ENCODE peak calls at places on chromosomes 11 and 22, in four cellular contexts. T is cardiac muscle cell, A is tibial nerve, K is right atrium auricular region. I is an unnamed sample. For H3K9me3, the result is how much of the 10 kb centered on the place peaks cover.

GRCh38 chr22:19761500-19762314 is 1.1 kb downstream of the TBX1 start:
- DNase-seq in T (peak), A (no peak), K (no peak), I (no peak)

GRCh38 chr11:116499396-116500001 is 273.3 kb downstream of the BUD13 start:
- DNase-seq in K (peak), A (peak), T (peak), I (no peak)

GRCh38 chr11:30258679-30259078 is 27.9 kb downstream of the FSHB start:
- DNase-seq in A (no peak), T (no peak), K (no peak), I (no peak)

GRCh38 chr22:31650391-31650790 is 11.6 kb downstream of the PISD start:
- DNase-seq in T (no peak), A (no peak), K (no peak), I (no peak)

GRCh38 chr22:43879901-43880742 is 11.7 kb downstream of the PNPLA5 start:
- DNase-seq in T (no peak), A (no peak), K (no peak), I (no peak)

GRCh38 chr22:17734197-17734596 is 40.1 kb downstream of the BID start:
- DNase-seq in T (no peak), A (no peak), K (no peak), I (no peak)

GRCh38 chr11:93017821-93018690 is 48.6 kb downstream of the MTNR1B start:
- DNase-seq in K (no peak), T (no peak), A (no peak), I (no peak)

GRCh38 chr11:19368726-19369364 is 128.1 kb upstream of the E2F8 start:
- DNase-seq in T (no peak), K (no peak), A (no peak), I (no peak)

GRCh38 chr22:25563757-25564319 is 637 bp upstream of the GRK3 start:
- DNase-seq in T (no peak), K (no peak), A (peak), I (no peak)

GRCh38 chr22:30855266-30855665 is 113.3 kb downstream of the MORC2 start:
- DNase-seq in A (no peak), K (no peak), T (no peak), I (no peak)

GRCh38 chr11:19558189-19558986 is 154.2 kb upstream of the NAV2 start:
- DNase-seq in T (no peak), A (no peak), K (no peak), I (no peak)

GRCh38 chr22:22881116-22882032 is 6.2 kb upstream of the IGLL5 start:
- DNase-seq in T (no peak), A (no peak), K (no peak), I (no peak)

GRCh38 chr11:8812438-8812837 is 98.6 kb upstream of the AKIP1 start:
- DNase-seq in T (no peak), A (peak), K (peak), I (no peak)

GRCh38 chr11:11978792-11979486 is 29.5 kb downstream of the DKK3 start:
- DNase-seq in A (no peak), T (no peak), K (peak), I (no peak)

GRCh38 chr22:37141971-37142647 is 7.6 kb downstream of the IL2RB start:
- DNase-seq in T (no peak), K (no peak), A (no peak), I (no peak)

GRCh38 chr11:128530119-128531091 is 57.0 kb downstream of the ETS1 start:
- DNase-seq in K (no peak), T (no peak), A (no peak), I (no peak)

GRCh38 chr22:40107756-40108437 is 69.8 kb upstream of the TNRC6B start:
- DNase-seq in A (no peak), T (no peak), K (no peak), I (no peak)

GRCh38 chr11:103794262-103794661 is 242.2 kb upstream of the DDI1 start:
- DNase-seq in K (no peak), T (no peak), A (no peak), I (no peak)

GRCh38 chr11:9895016-9895415 is 231.1 kb downstream of the SWAP70 start:
- DNase-seq in T (no peak), A (no peak), K (no peak), I (no peak)

GRCh38 chr11:117607449-117607848 is 189.6 kb downstream of the DSCAML1 start:
- DNase-seq in A (no peak), K (no peak), T (peak), I (no peak)

GRCh38 chr11:73257342-73258103 is 14.6 kb upstream of the P2RY6 start:
- DNase-seq in T (peak), A (peak), K (peak), I (no peak)

GRCh38 chr22:37255558-37256006 is 11.5 kb upstream of the RAC2 start:
- DNase-seq in A (no peak), T (no peak), K (no peak), I (no peak)

GRCh38 chr11:130868087-130868486 is 48.2 kb downstream of the SNX19 start:
- DNase-seq in A (no peak), T (no peak), K (no peak), I (no peak)

GRCh38 chr11:43393765-43394355 is 35.1 kb downstream of the TTC17 start:
- DNase-seq in K (no peak), A (no peak), T (peak), I (no peak)

GRCh38 chr11:1335264-1335810 is 25.9 kb upstream of the TOLLIP start:
- DNase-seq in A (no peak), K (no peak), T (no peak), I (no peak)

GRCh38 chr11:1338201-1339065 is 29.0 kb upstream of the TOLLIP start:
- DNase-seq in K (peak), T (no peak), A (no peak), I (no peak)

GRCh38 chr11:1337647-1338007 is 28.2 kb upstream of the TOLLIP start:
- DNase-seq in K (no peak), A (no peak), T (no peak), I (no peak)

GRCh38 chr11:1335811-1336761 is 26.7 kb upstream of the TOLLIP start:
- DNase-seq in K (peak), A (peak), T (peak), I (peak)

GRCh38 chr11:1336836-1337646 is 27.6 kb upstream of the TOLLIP start:
- DNase-seq in T (peak), A (peak), K (no peak), I (peak)
- H3K9me3 ChIP-seq in T (under half), A (under half), K (under half), I (under half)

GRCh38 chr11:2652857-2653643 is 46.7 kb downstream of the KCNQ1OT1 start:
- DNase-seq in K (no peak), T (no peak), A (no peak), I (no peak)
- H3K9me3 ChIP-seq in K (under half), T (under half), A (half or more), I (under half)

GRCh38 chr22:47277001-47277400 is 514.6 kb downstream of the TBC1D22A start:
- DNase-seq in K (no peak), A (no peak), T (no peak), I (no peak)

GRCh38 chr22:47281126-47282106 is 519.0 kb downstream of the TBC1D22A start:
- DNase-seq in T (no peak), A (no peak), K (no peak), I (no peak)

GRCh38 chr22:47277511-47277910 is 515.1 kb downstream of the TBC1D22A start:
- DNase-seq in T (no peak), K (no peak), A (no peak), I (no peak)

GRCh38 chr22:47278655-47279054 is 516.2 kb downstream of the TBC1D22A start:
- DNase-seq in T (no peak), K (no peak), A (no peak), I (no peak)

DNA sequence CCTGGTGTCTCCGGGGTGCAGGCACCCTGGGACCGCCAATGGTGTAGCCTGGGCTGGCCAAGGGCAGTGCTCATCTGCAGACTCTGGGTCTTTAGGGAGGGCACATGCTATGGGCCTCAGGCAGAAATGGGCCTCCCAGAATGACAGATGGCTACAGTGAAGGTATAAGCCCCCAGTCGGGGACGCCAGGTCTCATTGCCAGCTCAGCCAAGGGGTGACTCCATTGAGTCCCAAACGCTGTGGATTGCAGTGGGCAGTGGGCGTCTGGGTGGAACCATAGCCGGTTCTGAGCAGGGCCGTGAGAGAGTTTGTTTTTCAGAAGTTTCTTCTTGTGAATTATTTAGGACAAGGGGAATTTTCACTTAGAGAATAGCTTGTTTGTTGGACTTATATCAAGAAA is 516.9 kb downstream of the TBC1D22A start:
- DNase-seq in K (no peak), A (no peak), T (no peak), I (no peak)
- H3K9me3 ChIP-seq in K (under half), A (under half), T (under half), I (under half)

GRCh38 chr11:132650969-132651720 is 881.2 kb downstream of the OPCML start:
- DNase-seq in T (no peak), A (no peak), K (no peak), I (no peak)

GRCh38 chr11:132653237-132653636 is 879.1 kb downstream of the OPCML start:
- DNase-seq in A (no peak), T (no peak), K (no peak), I (no peak)

GRCh38 chr11:132658696-132659095 is 873.6 kb downstream of the OPCML start:
- DNase-seq in T (no peak), K (no peak), A (no peak), I (no peak)

GRCh38 chr11:132658004-132658403 is 874.3 kb downstream of the OPCML start:
- DNase-seq in A (no peak), T (no peak), K (no peak), I (no peak)

DNA sequence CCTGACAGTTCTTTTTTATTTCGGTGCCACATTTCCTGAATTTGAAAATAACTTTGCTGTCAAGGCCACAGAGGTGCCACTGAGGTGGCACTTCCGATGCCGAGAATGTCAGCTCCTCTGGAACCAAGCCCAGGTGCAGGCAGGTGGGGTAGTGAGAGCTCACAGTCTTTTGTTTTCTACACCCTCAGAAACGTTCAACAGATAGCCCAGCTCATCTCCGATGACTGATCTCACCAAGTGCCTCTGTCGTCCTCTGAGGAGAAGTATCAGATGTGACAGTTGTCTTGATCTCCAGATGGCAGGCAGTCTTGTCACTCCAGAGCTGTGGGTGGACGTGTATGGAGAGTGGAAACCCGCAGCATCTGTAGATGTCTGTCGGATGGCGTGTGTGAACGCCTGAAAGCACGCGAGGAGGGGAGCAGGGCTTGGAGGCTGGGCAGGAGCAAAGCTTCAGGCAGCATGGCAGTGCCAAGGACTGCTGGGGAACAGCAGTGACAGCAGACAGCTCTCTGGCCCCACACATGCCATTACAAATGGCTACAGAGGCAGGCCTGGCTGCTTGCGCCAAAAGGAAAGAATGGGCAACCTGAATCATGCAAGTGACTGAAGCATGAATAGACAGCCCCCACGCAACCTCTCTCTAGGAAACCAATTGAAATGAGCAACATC is 877.0 kb downstream of the OPCML start:
- DNase-seq in A (no peak), K (no peak), T (no peak), I (no peak)
- H3K9me3 ChIP-seq in A (under half), K (under half), T (under half), I (under half)

DNA sequence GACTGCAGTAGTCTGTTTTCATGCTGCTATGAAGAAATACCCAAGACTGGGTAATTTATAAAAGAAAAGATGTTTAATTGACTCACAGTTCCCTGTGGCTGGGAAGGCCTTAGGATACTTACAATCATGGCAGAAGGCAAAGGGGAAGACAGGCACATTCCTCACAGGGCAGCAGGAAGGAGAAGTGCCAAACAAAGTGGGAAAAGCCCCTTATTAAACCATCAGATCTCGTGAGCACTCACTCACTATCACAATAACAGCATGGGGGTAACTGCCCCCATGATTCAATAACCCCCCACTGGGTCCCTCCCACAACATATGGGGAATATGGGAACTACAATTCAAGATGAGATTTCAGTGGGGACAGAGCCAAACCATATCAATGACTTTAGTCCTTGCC is 16.4 kb upstream of the OR2AT4 start:
- DNase-seq in T (no peak), A (no peak), K (no peak), I (no peak)
- H3K9me3 ChIP-seq in T (under half), A (half or more), K (under half), I (under half)

DNA sequence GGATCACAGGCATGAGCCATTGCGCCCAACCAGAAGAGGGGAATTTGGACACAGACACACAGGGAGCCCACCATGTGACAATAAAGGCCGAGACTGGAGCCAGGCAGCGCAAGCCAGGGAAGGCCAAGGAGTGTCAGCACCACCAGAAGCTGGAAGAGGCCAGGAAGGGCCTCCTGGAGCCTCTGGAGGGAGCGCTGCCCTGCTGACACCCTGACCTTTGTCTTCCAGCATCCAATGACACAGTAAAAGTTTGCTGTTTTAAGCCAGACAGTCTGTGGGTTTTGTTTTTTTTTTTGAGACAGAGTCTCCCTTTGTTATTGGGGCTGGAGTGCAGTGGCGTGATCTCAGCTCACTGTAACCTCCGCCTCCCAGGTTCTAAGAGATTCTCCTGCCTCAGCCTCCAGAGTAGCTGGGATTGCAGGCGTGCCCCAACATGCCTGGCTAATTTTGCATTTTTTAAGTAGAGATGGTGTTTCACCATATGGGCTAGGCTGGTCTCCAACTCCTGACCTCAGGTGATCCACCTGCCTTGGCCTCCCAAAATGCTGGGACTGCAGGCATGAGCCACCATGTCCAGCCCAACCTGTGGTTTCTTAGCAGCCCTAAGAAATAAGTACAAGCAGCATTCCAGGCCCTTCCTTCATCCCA is 215.8 kb downstream of the CTTN start:
- DNase-seq in K (no peak), A (no peak), T (no peak), I (no peak)
- H3K9me3 ChIP-seq in K (under half), A (under half), T (under half), I (under half)

DNA sequence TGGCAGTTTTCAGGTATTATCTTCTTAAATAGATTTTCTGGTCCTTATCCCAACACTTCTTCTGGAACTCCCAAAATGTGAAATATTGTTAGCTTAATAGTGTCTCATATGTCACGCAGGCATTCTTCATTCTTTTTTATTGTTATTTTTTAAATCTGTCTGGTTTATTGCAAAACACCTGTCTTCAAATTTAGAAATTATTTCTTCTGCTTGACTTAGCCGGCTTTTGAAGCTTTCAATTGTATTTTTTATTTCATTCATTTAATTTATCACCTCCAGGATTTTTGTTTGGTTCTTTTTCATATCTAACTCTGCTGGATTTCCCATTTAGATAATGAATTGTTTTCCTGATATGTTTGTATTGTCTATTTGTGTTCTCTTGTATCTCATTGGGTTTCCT is 49.9 kb downstream of the KCNQ1OT1 start:
- DNase-seq in A (no peak), K (no peak), T (no peak), I (no peak)
- H3K9me3 ChIP-seq in A (half or more), K (under half), T (under half), I (under half)

DNA sequence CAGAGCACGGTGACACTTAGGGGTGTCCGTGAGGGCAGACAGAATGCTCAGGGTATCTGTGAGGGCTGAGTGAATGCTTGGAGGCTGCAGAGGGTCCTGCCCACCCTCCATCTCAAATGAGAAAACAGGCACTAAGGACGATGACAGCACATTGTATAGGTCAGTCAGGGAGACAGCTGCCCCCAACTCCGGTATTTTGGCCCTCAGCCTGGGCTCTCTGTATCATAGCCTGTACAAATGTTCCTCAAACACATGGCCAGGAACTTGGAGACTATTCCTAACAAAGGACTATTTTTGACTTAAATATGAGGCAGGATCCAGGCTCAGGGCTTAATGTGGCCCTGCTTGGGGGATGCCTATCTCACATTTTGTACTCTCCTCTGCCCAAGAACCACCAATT is 145.4 kb downstream of the OPCML start:
- DNase-seq in K (no peak), T (no peak), A (no peak), I (no peak)
- H3K9me3 ChIP-seq in K (under half), T (under half), A (under half), I (under half)

DNA sequence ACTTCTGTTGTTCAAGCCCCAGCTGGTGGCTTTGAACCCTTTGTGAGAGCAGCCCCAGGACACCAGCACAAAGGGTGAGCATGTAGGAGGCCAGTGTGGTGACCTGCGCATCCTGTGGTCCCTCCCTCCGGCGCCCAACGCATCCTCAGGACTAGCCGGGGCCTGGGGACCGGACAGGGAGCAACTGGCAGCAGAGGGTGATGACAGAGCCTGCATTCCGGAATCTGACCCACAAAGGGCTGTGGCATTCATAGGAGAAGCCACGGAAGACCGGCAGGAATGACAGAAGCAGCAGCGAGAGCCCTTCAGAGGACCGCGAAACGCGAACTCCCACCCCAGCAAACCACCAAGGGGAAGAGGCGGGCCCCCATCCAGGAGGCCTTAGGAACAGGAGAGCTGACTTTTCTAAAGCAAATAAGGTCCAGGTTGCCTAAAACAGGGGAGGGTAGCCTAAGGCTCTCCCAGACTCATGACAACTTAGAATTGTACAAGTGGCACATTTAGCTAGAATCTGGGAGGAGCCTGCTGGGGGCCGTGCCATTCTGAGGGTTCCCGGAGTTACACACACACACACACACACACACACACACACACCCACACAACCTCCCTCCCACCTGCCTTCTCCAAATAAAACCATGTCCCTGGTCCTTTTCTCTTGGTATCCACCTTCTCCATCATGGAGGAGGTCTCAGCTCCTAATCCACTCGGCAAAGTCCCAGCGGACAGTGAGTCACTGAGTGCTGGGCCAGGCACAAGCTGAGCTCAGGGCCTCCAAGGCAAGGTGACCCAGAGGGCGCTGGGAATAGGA is 232.7 kb downstream of the CTTN start:
- DNase-seq in T (no peak), K (no peak), A (no peak), I (no peak)
- H3K9me3 ChIP-seq in T (under half), K (under half), A (under half), I (under half)